ENCODE peak calls at places on chromosome 19, in eight cellular contexts. R is GM04503; F is stimulated activated CD4-positive, alpha-beta T cell treated with anti-CD3 and anti-CD28 coated beads, TNF-alpha, amount 100 ng/mL, for 4 hours; Y is skeletal muscle cell; S is IMR-90; J is EH; C is PC-3; K is activated naive CD8-positive, alpha-beta T cell treated with anti-CD3 and anti-CD28 coated beads for 36 hours. D is an unnamed sample.

GRCh38 chr19:39254539-39255345 is 6.1 kb upstream of the IFNL4 start:
- DNase-seq in S (no peak), K (no peak), F (no peak), Y (no peak), J (no peak), R (no peak), C (no peak), D (no peak)

GRCh38 chr19:40703029-40703755 is 12.7 kb upstream of the NUMBL start:
- DNase-seq in R (no peak), Y (no peak), J (no peak), K (no peak), F (no peak), S (no peak), C (no peak), D (no peak)

GRCh38 chr19:35714601-35715354 is 3.0 kb upstream of the KMT2B start:
- DNase-seq in F (no peak), K (no peak), S (no peak), C (no peak), Y (no peak), R (no peak), J (no peak), D (no peak)

GRCh38 chr19:18097993-18098890 is 664 bp downstream of the MAST3 start:
- DNase-seq in J (no peak), R (no peak), F (no peak), K (no peak), S (no peak), C (no peak), Y (no peak), D (no peak)

GRCh38 chr19:33795370-33796163 is 1.1 kb upstream of the KCTD15 start:
- DNase-seq in J (peak), K (peak), C (peak), S (peak), Y (peak), F (peak), R (peak), D (peak)

GRCh38 chr19:38647966-38648788 is 728 bp downstream of the ACTN4 start:
- DNase-seq in F (no peak), J (no peak), C (no peak), S (no peak), K (no peak), R (no peak), Y (no peak), D (no peak)

GRCh38 chr19:32361574-32362317 is 16.3 kb downstream of the ZNF507 start:
- DNase-seq in R (no peak), C (no peak), S (no peak), F (no peak), Y (no peak), K (no peak), J (no peak), D (no peak)

GRCh38 chr19:38852231-38853044 is 2.7 kb upstream of the HNRNPL start:
- DNase-seq in R (no peak), C (peak), S (peak), Y (no peak), K (peak), J (peak), F (peak), D (peak)

GRCh38 chr19:52237771-52238400 is 31.5 kb upstream of the ZNF766 start:
- DNase-seq in Y (no peak), F (peak), K (peak), C (peak), S (peak), R (no peak), J (peak), D (peak)

GRCh38 chr19:19342086-19343015 is 21.7 kb downstream of the MAU2 start:
- DNase-seq in F (no peak), R (no peak), Y (no peak), C (peak), K (no peak), J (peak), S (peak), D (peak)

GRCh38 chr19:8141726-8142524 is 7.5 kb downstream of the FBN3 start:
- DNase-seq in K (no peak), S (no peak), C (no peak), R (no peak), J (no peak), F (no peak), Y (no peak), D (no peak)

GRCh38 chr19:5250127-5250659 is 90.4 kb downstream of the PTPRS start:
- DNase-seq in F (no peak), C (no peak), J (no peak), R (no peak), K (no peak), Y (no peak), S (no peak), D (no peak)

GRCh38 chr19:54905908-54906511 is at the start of gene NCR1:
- DNase-seq in R (no peak), K (no peak), C (no peak), F (no peak), J (no peak), S (no peak), Y (no peak), D (no peak)

GRCh38 chr19:10001899-10002298 is 8.4 kb downstream of the COL5A3 start:
- DNase-seq in Y (no peak), S (no peak), R (no peak), F (no peak), K (no peak), J (peak), C (peak), D (no peak)

GRCh38 chr19:31235806-31236205 is 113.4 kb downstream of the TSHZ3 start:
- DNase-seq in K (no peak), S (no peak), Y (no peak), C (peak), J (no peak), R (no peak), F (no peak), D (no peak)

GRCh38 chr19:48619692-48620565 is 623 bp downstream of the SPHK2 start:
- DNase-seq in J (peak), S (no peak), F (no peak), K (no peak), R (no peak), C (no peak), Y (no peak), D (no peak)

GRCh38 chr19:57314146-57314545 is 6.1 kb upstream of the ZNF543 start:
- DNase-seq in C (no peak), J (no peak), F (no peak), S (no peak), R (no peak), Y (no peak), K (no peak), D (no peak)

GRCh38 chr19:53903055-53903680 is 5.9 kb upstream of the CACNG7 start:
- DNase-seq in F (no peak), S (peak), J (peak), Y (no peak), R (no peak), K (no peak), C (peak), D (no peak)